ENCODE peak calls at places on chromosomes 16 and 17, in seven cellular contexts. I is iPS DF 6.9; R is activated CD4-positive, CD25-positive, alpha-beta regulatory T cell; S is uterus; C is stimulated activated CD4-positive, alpha-beta T cell treated with anti-CD3 and anti-CD28 coated beads, Interleukin-1b, Interleukin-23, amount 100 ng/mL, for 24 hours; E is GM23248; M is ascending aorta. Y is an unnamed sample.

GRCh38 chr17:49887086-49887743 is 39.3 kb upstream of the TAC4 start:
- DNase-seq in I (no peak), R (no peak), E (no peak), S (no peak), M (no peak), C (no peak), Y (no peak)

GRCh38 chr16:78127130-78127529 is 27.7 kb downstream of the WWOX start:
- DNase-seq in R (no peak), E (peak; percentile 46), I (no peak), C (no peak), S (no peak), M (no peak), Y (no peak)

GRCh38 chr16:30896890-30897730 is 696 bp downstream of the CTF1 start:
- DNase-seq in C (peak; percentile 75), I (no peak), E (peak; percentile 97), R (peak; percentile 69), M (peak; percentile 65), S (peak; percentile 89), Y (peak; percentile 98)

GRCh38 chr17:73541111-73541510 is 103.1 kb downstream of the SDK2 start:
- DNase-seq in S (no peak), I (no peak), E (no peak), C (no peak), R (no peak), M (no peak), Y (no peak)

GRCh38 chr16:30997000-30997886 is 12.2 kb downstream of the HSD3B7 start:
- DNase-seq in M (no peak), R (peak; percentile 71), S (peak; percentile 89), I (no peak), C (peak; percentile 80), E (peak; percentile 92), Y (peak; percentile 96)

GRCh38 chr16:58366247-58367031 is 25.8 kb upstream of the GINS3 start:
- DNase-seq in R (no peak), I (no peak), E (peak; percentile 60), M (no peak), S (no peak), C (no peak), Y (no peak)

GRCh38 chr17:13865650-13866049 is 203.7 kb upstream of the COX10 start:
- DNase-seq in C (no peak), I (no peak), M (no peak), R (no peak), S (no peak), E (no peak), Y (no peak)

GRCh38 chr16:19119564-19119963 is 5.8 kb downstream of the ITPRIPL2 start:
- DNase-seq in M (no peak), R (no peak), E (peak; percentile 94), I (no peak), C (no peak), S (no peak), Y (no peak)

GRCh38 chr17:39999067-39999466 is 16.2 kb upstream of the CSF3 start:
- DNase-seq in M (no peak), E (peak; percentile 43), I (no peak), R (no peak), C (no peak), S (no peak), Y (no peak)

GRCh38 chr17:60079401-60079861 is 710 bp upstream of the HEATR6 start:
- DNase-seq in R (no peak), I (no peak), E (peak; percentile 65), M (no peak), S (no peak), C (no peak), Y (no peak)

GRCh38 chr17:50636145-50636803 is 1.6 kb downstream of the ABCC3 start:
- DNase-seq in I (no peak), S (no peak), E (no peak), C (no peak), R (no peak), M (no peak), Y (no peak)

GRCh38 chr17:46842835-46843234 is 8.5 kb upstream of the WNT9B start:
- DNase-seq in I (no peak), R (no peak), C (no peak), M (no peak), E (no peak), S (no peak), Y (no peak)

GRCh38 chr16:11738742-11739544 is 3.7 kb downstream of the TXNDC11 start:
- DNase-seq in S (no peak), R (no peak), E (no peak), C (no peak), I (no peak), M (no peak), Y (no peak)

GRCh38 chr16:69405757-69406156 is 18.7 kb upstream of the CYB5B start:
- DNase-seq in S (no peak), E (no peak), M (no peak), I (no peak), R (no peak), C (no peak), Y (no peak)

GRCh38 chr17:41393826-41394225 is 3.6 kb downstream of the KRT31 start:
- DNase-seq in I (no peak), R (no peak), C (no peak), S (no peak), M (no peak), E (no peak), Y (no peak)

GRCh38 chr16:64892843-64893242 is 229.0 kb downstream of the CDH11 start:
- DNase-seq in S (no peak), R (no peak), I (no peak), E (peak; percentile 94), M (no peak), C (no peak), Y (no peak)

GRCh38 chr16:30677931-30678585 is 19.8 kb downstream of the FBRS start:
- DNase-seq in S (no peak), C (no peak), I (peak; percentile 87), M (no peak), R (no peak), E (no peak), Y (no peak)

GRCh38 chr17:59355030-59355694 is 23.7 kb downstream of the YPEL2 start:
- DNase-seq in E (no peak), I (no peak), S (no peak), R (no peak), C (no peak), M (no peak), Y (no peak)

GRCh38 chr17:17422641-17423040 is 54.2 kb upstream of the MED9 start:
- DNase-seq in M (no peak), E (no peak), R (no peak), I (no peak), S (no peak), C (no peak), Y (no peak)

GRCh38 chr16:30409125-30410060 is 2.0 kb downstream of the ZNF771 start:
- DNase-seq in R (peak; percentile 92), C (peak; percentile 84), S (peak; percentile 90), M (peak; percentile 48), I (no peak), E (peak; percentile 88), Y (peak; percentile 97)

GRCh38 chr16:57749872-57750452 is 14.4 kb downstream of the KATNB1 start:
- DNase-seq in E (no peak), S (no peak), I (no peak), C (no peak), M (no peak), R (no peak), Y (no peak)

GRCh38 chr16:38941-39892 is 14.2 kb downstream of the POLR3K start:
- DNase-seq in E (no peak), M (no peak), R (no peak), S (no peak), I (no peak), C (no peak), Y (no peak)

Y was measured in esophagus muscularis mucosa.